ENCODE peak calls at places on chromosomes 12 and 14, in eight cellular contexts. One of them, this sample, is unnamed.

GRCh38 chr12:95118138-95118787 is 44.8 kb upstream of the NR2C1 start:
- DNase-seq in aorta: no peak
- DNase-seq in lower lobe of right lung: no peak
- DNase-seq in GM23338: no peak
- DNase-seq in dorsolateral prefrontal cortex: no peak
- DNase-seq in uterus: no peak
- DNase-seq in ovary: no peak
- DNase-seq in A549: peak; percentile 57
- DNase-seq in this sample: no peak

GRCh38 chr12:51334774-51335173 is 10.8 kb upstream of the BIN2 start:
- DNase-seq in GM23338: no peak
- DNase-seq in aorta: no peak
- DNase-seq in lower lobe of right lung: no peak
- DNase-seq in uterus: no peak
- DNase-seq in ovary: no peak
- DNase-seq in A549: no peak
- DNase-seq in dorsolateral prefrontal cortex: no peak
- DNase-seq in this sample: no peak

GRCh38 chr14:55107766-55108554 is 21.1 kb upstream of the LGALS3 start:
- DNase-seq in lower lobe of right lung: peak; percentile 95
- DNase-seq in A549: peak; percentile 71
- DNase-seq in dorsolateral prefrontal cortex: peak; percentile 57
- DNase-seq in aorta: peak; percentile 95
- DNase-seq in ovary: peak; percentile 93
- DNase-seq in GM23338: no peak
- DNase-seq in uterus: peak; percentile 94
- DNase-seq in this sample: peak; percentile 90

GRCh38 chr12:102376781-102377180 is 103.6 kb downstream of the IGF1 start:
- DNase-seq in lower lobe of right lung: no peak
- DNase-seq in GM23338: no peak
- DNase-seq in A549: no peak
- DNase-seq in ovary: no peak
- DNase-seq in aorta: no peak
- DNase-seq in dorsolateral prefrontal cortex: no peak
- DNase-seq in uterus: no peak
- DNase-seq in this sample: no peak

GRCh38 chr14:73613046-73613383 is 698 bp downstream of the ACOT6 start:
- DNase-seq in GM23338: no peak
- DNase-seq in aorta: no peak
- DNase-seq in lower lobe of right lung: no peak
- DNase-seq in uterus: no peak
- DNase-seq in dorsolateral prefrontal cortex: no peak
- DNase-seq in A549: no peak
- DNase-seq in ovary: no peak
- DNase-seq in this sample: no peak

GRCh38 chr12:22377731-22378496 is 43.4 kb upstream of the ST8SIA1 start:
- DNase-seq in aorta: no peak
- DNase-seq in dorsolateral prefrontal cortex: no peak
- DNase-seq in uterus: no peak
- DNase-seq in lower lobe of right lung: no peak
- DNase-seq in GM23338: no peak
- DNase-seq in A549: no peak
- DNase-seq in ovary: no peak
- DNase-seq in this sample: no peak

GRCh38 chr12:50620050-50620974 is 115.5 kb downstream of the DIP2B start:
- DNase-seq in aorta: no peak
- DNase-seq in lower lobe of right lung: no peak
- DNase-seq in uterus: no peak
- DNase-seq in dorsolateral prefrontal cortex: peak; percentile 63
- DNase-seq in ovary: no peak
- DNase-seq in A549: no peak
- DNase-seq in GM23338: peak; percentile 46
- DNase-seq in this sample: no peak

GRCh38 chr14:101959277-101959676 is 5.1 kb upstream of the DYNC1H1 start:
- DNase-seq in uterus: no peak
- DNase-seq in GM23338: no peak
- DNase-seq in lower lobe of right lung: no peak
- DNase-seq in ovary: no peak
- DNase-seq in aorta: no peak
- DNase-seq in A549: no peak
- DNase-seq in dorsolateral prefrontal cortex: no peak
- DNase-seq in this sample: no peak

GRCh38 chr14:56224691-56225681 is 106.8 kb downstream of the PELI2 start:
- DNase-seq in uterus: no peak
- DNase-seq in GM23338: no peak
- DNase-seq in lower lobe of right lung: no peak
- DNase-seq in dorsolateral prefrontal cortex: no peak
- DNase-seq in ovary: no peak
- DNase-seq in A549: peak; percentile 28
- DNase-seq in aorta: no peak
- DNase-seq in this sample: no peak

GRCh38 chr14:91140672-91141071 is 26.8 kb downstream of the DGLUCY start:
- DNase-seq in lower lobe of right lung: no peak
- DNase-seq in ovary: no peak
- DNase-seq in aorta: no peak
- DNase-seq in dorsolateral prefrontal cortex: peak; percentile 67
- DNase-seq in A549: peak; percentile 51
- DNase-seq in uterus: no peak
- DNase-seq in GM23338: peak; percentile 79
- DNase-seq in this sample: no peak

GRCh38 chr14:99837822-99838221 is 44.6 kb downstream of the EML1 start:
- DNase-seq in lower lobe of right lung: no peak
- DNase-seq in ovary: no peak
- DNase-seq in A549: no peak
- DNase-seq in aorta: no peak
- DNase-seq in uterus: no peak
- DNase-seq in dorsolateral prefrontal cortex: no peak
- DNase-seq in GM23338: no peak
- DNase-seq in this sample: no peak
- H3K27ac ChIP-seq in lower lobe of right lung: no peak overlapping the region
- H3K27ac ChIP-seq in ovary: no peak overlapping the region
- H3K27ac ChIP-seq in A549: no peak overlapping the region
- H3K27ac ChIP-seq in aorta: no peak overlapping the region
- H3K27ac ChIP-seq in uterus: no peak overlapping the region
- H3K27ac ChIP-seq in dorsolateral prefrontal cortex: no peak overlapping the region
- H3K27ac ChIP-seq in GM23338: no peak overlapping the region
- H3K27ac ChIP-seq in this sample: no peak overlapping the region

GRCh38 chr12:54390176-54390667 is 5.7 kb upstream of the ZNF385A start:
- DNase-seq in dorsolateral prefrontal cortex: no peak
- DNase-seq in aorta: no peak
- DNase-seq in GM23338: peak; percentile 52
- DNase-seq in A549: no peak
- DNase-seq in uterus: no peak
- DNase-seq in lower lobe of right lung: no peak
- DNase-seq in ovary: no peak
- DNase-seq in this sample: peak; percentile 13
- H3K4me3 ChIP-seq in dorsolateral prefrontal cortex: peak overlapping the region; percentile 73
- H3K4me3 ChIP-seq in aorta: no peak overlapping the region
- H3K4me3 ChIP-seq in GM23338: peak overlapping the region; percentile 98
- H3K4me3 ChIP-seq in A549: no peak overlapping the region
- H3K4me3 ChIP-seq in uterus: no peak overlapping the region
- H3K4me3 ChIP-seq in lower lobe of right lung: no peak overlapping the region
- H3K4me3 ChIP-seq in ovary: no peak overlapping the region
- H3K4me3 ChIP-seq in this sample: no peak overlapping the region

DNA sequence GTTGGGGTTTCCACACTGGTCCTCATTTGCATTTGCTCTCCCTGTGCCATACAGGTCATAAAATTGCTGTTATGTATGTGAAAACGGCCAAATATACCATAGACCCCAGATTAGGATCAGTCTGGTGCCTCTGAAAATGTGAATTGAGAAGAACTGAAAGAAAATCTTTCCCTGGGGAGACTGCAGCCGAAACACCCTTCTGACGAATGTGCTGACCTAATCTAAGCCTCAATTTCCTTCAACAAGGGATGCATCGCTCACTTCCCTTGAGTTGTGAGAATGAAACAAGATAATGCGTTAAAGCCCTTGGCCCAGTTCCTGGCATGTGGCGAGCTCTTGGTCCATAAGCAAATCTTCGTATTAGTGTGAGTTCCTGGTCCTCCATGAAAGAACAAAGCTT is 49.6 kb upstream of the RTRAF start:
- DNase-seq in ovary: no peak
- DNase-seq in dorsolateral prefrontal cortex: no peak
- DNase-seq in aorta: no peak
- DNase-seq in GM23338: no peak
- DNase-seq in uterus: peak; percentile 38
- DNase-seq in A549: no peak
- DNase-seq in lower lobe of right lung: no peak
- DNase-seq in this sample: no peak
- H3K27ac ChIP-seq in ovary: no peak overlapping the region
- H3K27ac ChIP-seq in dorsolateral prefrontal cortex: no peak overlapping the region
- H3K27ac ChIP-seq in aorta: no peak overlapping the region
- H3K27ac ChIP-seq in GM23338: no peak overlapping the region
- H3K27ac ChIP-seq in uterus: peak overlapping the region; percentile 53
- H3K27ac ChIP-seq in A549: no peak overlapping the region
- H3K27ac ChIP-seq in lower lobe of right lung: no peak overlapping the region
- H3K27ac ChIP-seq in this sample: no peak overlapping the region

DNA sequence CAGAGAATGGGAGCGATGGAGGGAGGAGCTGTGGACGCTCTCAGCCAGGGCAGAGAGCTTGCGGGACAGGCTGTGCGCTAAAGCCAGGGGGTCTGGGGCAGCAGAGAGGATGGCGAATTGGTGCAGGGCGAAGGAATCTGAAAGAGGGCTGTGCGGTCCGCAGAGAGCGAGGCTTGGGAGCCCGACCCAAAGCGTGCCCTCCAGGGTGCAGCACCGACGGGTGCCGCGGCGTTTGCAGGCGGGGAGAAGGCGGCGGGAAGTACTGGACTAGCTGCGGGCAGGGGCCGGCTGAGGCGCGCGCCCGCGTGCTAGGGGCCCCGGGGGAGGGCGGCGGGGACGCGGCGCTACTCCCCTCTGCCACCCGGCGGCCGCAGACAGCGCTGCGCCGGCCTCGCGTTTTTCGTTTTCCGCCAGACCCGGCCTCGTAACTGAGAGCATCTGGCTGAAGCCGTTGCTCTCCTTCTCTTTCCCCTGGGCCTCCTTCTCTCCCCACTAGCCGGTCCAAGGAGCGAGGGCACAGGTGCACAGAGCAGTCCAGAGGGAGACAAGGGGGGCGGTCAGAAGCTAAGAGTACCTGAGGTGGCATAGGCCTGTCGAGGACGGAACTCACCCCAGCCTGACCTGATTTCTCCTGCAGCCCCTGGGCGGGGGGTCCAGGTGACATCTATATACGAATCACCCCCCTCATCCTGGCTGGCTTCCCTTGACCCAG is 24.9 kb downstream of the SLC6A12 start:
- DNase-seq in uterus: no peak
- DNase-seq in ovary: peak; percentile 53
- DNase-seq in GM23338: peak; percentile 89
- DNase-seq in A549: peak; percentile 85
- DNase-seq in aorta: no peak
- DNase-seq in lower lobe of right lung: peak; percentile 64
- DNase-seq in dorsolateral prefrontal cortex: peak; percentile 56
- DNase-seq in this sample: peak; percentile 55
- H3K4me3 ChIP-seq in uterus: peak overlapping the region; percentile 39
- H3K4me3 ChIP-seq in ovary: peak overlapping the region; percentile 38
- H3K4me3 ChIP-seq in GM23338: peak overlapping the region; percentile 86
- H3K4me3 ChIP-seq in A549: peak overlapping the region; percentile 56
- H3K4me3 ChIP-seq in aorta: no peak overlapping the region
- H3K4me3 ChIP-seq in lower lobe of right lung: peak overlapping the region; percentile 48
- H3K4me3 ChIP-seq in dorsolateral prefrontal cortex: peak overlapping the region; percentile 61
- H3K4me3 ChIP-seq in this sample: peak overlapping the region; percentile 66

DNA sequence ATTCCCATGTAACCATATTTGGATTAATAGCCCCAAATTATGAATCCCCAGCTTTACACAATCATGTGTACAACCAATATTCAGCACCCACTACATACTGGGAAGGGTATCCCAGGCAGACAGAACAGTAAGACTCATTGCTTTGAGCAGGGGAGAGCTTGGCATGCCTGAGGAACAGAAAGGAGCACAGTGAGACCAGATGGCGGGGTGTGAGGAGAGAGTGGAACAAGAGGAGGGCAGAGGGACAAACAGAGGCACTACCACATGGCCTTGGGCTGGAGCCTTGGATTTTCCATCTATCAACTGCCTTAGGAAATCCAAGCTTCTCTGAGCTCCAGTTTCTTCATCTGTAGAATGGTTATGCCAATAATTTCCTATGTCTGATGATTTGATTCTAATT is 3.8 kb downstream of the DGKA start:
- DNase-seq in lower lobe of right lung: no peak
- DNase-seq in dorsolateral prefrontal cortex: no peak
- DNase-seq in A549: no peak
- DNase-seq in ovary: no peak
- DNase-seq in aorta: no peak
- DNase-seq in uterus: no peak
- DNase-seq in GM23338: no peak
- DNase-seq in this sample: no peak
- H3K27ac ChIP-seq in lower lobe of right lung: no peak overlapping the region
- H3K27ac ChIP-seq in dorsolateral prefrontal cortex: no peak overlapping the region
- H3K27ac ChIP-seq in A549: no peak overlapping the region
- H3K27ac ChIP-seq in ovary: no peak overlapping the region
- H3K27ac ChIP-seq in aorta: no peak overlapping the region
- H3K27ac ChIP-seq in uterus: no peak overlapping the region
- H3K27ac ChIP-seq in GM23338: no peak overlapping the region
- H3K27ac ChIP-seq in this sample: no peak overlapping the region